ENCODE peak calls at places on chromosomes 12 and 14, in six cellular contexts. Z, L, W, M, I and N are unnamed samples.

GRCh38 chr12:107130830-107131760 is 37.7 kb upstream of the CRY1 start:
- DNase-seq in Z (no peak), L (no peak), W (no peak), M (no peak), I (no peak), N (no peak)

GRCh38 chr14:46574236-46574970 is 77.2 kb downstream of the RPL10L start:
- DNase-seq in Z (no peak), L (no peak), W (no peak), M (no peak), I (no peak), N (peak; percentile 74)

GRCh38 chr12:87332987-87333761 is 696.0 kb downstream of the C12orf50 start:
- DNase-seq in Z (peak; percentile 10), L (no peak), W (no peak), M (no peak), I (no peak), N (no peak)

GRCh38 chr14:86961106-86961716 is 1031.8 kb downstream of the GALC start:
- DNase-seq in Z (peak; percentile 3), L (peak; percentile 40), W (no peak), M (no peak), I (no peak), N (peak; percentile 14)

GRCh38 chr12:131940121-131940520 is 9.6 kb upstream of the EP400 start:
- DNase-seq in Z (no peak), L (no peak), W (no peak), M (no peak), I (no peak), N (no peak)

GRCh38 chr12:126936181-126936851 is 1330.7 kb upstream of the TMEM132C start:
- DNase-seq in Z (no peak), L (no peak), W (no peak), M (no peak), I (no peak), N (no peak)

GRCh38 chr14:35124127-35124526 is 1.8 kb downstream of the PRORP start:
- DNase-seq in Z (no peak), L (no peak), W (no peak), M (no peak), I (no peak), N (no peak)

GRCh38 chr14:33589334-33589733 is 361.5 kb downstream of the EGLN3 start:
- DNase-seq in Z (peak; percentile 61), L (no peak), W (no peak), M (no peak), I (peak; percentile 88), N (peak; percentile 58)

GRCh38 chr12:68240975-68241374 is 12.4 kb downstream of the IL22 start:
- DNase-seq in Z (peak; percentile 57), L (no peak), W (no peak), M (no peak), I (no peak), N (peak; percentile 59)

GRCh38 chr12:132423251-132424117 is 66.5 kb upstream of the FBRSL1 start:
- DNase-seq in Z (no peak), L (no peak), W (no peak), M (no peak), I (no peak), N (no peak)

GRCh38 chr12:14827043-14827442 is 13.1 kb upstream of the SMCO3 start:
- DNase-seq in Z (no peak), L (no peak), W (no peak), M (no peak), I (no peak), N (peak; percentile 43)

DNA sequence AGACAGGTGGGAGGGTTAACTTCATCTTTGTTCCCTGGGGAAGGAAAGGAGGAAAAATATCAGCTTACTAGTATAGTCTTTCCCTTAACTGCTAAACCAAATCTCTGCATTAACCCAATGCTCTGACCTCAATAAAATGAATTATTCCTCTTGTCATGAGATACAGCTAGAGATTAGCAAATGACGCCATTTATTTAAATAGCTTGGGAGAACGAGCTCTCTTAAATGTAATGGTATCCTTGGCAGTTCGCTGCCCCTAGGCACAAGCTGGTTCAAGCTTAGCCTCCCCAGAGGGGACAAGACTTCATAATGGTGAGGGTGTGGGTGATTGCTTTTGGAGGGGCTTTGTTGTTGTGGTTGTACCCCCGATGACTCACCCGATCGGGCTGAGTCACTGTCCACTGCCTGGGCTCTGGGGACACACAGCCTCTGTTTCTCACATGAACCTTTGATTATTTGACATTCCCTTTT is 19.6 kb downstream of the FNTB start:
- DNase-seq in Z (no peak), L (no peak), W (no peak), M (no peak), I (no peak), N (peak; percentile 41)
- H4K91ac ChIP-seq in Z (no peak overlapping the region), L (no peak overlapping the region), W (no peak overlapping the region), M (peak overlapping the region; percentile 11), I (no peak overlapping the region), N (no peak overlapping the region)

DNA sequence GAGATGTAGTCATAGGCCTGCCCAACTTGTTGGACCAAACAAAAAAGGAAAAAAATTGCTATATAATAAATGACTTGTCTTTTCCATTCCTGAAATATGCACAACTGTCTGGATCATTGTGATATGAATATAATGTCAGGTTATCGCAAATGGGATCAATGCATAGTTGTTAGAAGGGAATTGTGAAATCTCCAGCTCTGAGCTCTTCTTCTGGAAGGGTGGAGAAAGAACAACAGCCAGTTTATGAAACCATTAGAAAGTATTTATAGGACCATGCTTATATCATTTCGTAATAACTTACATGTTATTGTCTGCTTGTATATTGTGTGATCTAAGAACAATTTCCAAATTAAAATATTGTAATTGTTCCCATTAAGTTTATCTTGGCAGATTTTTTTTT is 35.7 kb upstream of the HIF1A start:
- DNase-seq in Z (peak; percentile 18), L (no peak), W (no peak), M (no peak), I (no peak), N (no peak)
- H3K27ac ChIP-seq in Z (no peak overlapping the region), L (no peak overlapping the region), W (no peak overlapping the region), M (no peak overlapping the region), I (no peak overlapping the region), N (no peak overlapping the region)

DNA sequence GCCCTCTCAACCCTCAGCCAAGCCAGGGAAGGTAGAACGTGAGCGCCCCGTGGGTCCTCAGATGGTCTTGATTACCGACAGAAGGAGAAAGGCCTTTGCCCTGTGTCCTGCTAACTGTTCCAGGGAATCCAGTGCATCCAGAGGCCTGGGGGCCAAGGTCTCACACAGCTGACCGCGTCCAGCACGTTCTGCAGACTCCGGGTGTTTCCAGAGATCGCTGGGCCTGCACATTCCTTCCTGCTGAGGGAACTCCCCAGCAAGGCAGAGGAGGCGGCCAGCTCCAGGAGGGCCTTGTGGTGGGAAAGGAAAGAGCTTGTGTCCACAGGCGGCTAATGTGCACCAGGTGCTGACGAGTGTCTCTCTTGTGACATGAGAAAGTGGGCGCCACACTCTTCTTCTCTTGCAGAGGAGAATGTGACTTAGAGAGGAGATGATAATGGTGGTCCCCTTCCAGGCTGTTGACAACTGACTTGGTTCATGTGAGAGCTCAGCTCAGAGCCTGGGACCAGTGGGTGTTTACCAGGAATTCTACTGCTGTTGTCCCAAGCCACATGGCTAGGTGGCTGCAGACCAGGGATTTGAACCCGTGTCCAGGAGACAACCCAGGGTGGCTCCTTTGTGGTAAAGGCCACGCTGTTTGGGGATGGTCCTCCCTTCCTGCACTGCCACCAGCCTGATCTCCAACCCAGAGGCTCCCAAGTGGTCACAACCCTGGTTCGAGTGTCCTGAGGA is 46.8 kb upstream of the DLK1 start:
- DNase-seq in Z (peak; percentile 73), L (no peak), W (no peak), M (no peak), I (peak; percentile 77), N (peak; percentile 97)
- H4K91ac ChIP-seq in Z (no peak overlapping the region), L (no peak overlapping the region), W (no peak overlapping the region), M (no peak overlapping the region), I (peak overlapping the region; percentile 63), N (peak overlapping the region; percentile 98)

GRCh38 chr14:62015248-62015647 is 253.0 kb downstream of the SNAPC1 start:
- DNase-seq in Z (peak; percentile 45), L (no peak), W (no peak), M (no peak), I (no peak), N (no peak)
- H3K27ac ChIP-seq in Z (peak overlapping the region; percentile 64), L (no peak overlapping the region), W (no peak overlapping the region), M (no peak overlapping the region), I (no peak overlapping the region), N (peak overlapping the region; percentile 75)

GRCh38 chr14:44893535-44893934 is 68.2 kb downstream of the KLHL28 start:
- DNase-seq in Z (no peak), L (no peak), W (no peak), M (no peak), I (no peak), N (no peak)
- H4K91ac ChIP-seq in Z (no peak overlapping the region), L (no peak overlapping the region), W (no peak overlapping the region), M (no peak overlapping the region), I (no peak overlapping the region), N (no peak overlapping the region)

GRCh38 chr12:6463211-6463610 is 7.3 kb downstream of the VAMP1 start:
- DNase-seq in Z (no peak), L (no peak), W (no peak), M (no peak), I (no peak), N (no peak)

GRCh38 chr12:6460751-6461371 is 9.0 kb downstream of the TAPBPL start:
- DNase-seq in Z (no peak), L (no peak), W (no peak), M (no peak), I (no peak), N (no peak)

GRCh38 chr12:6463858-6464257 is 6.6 kb downstream of the VAMP1 start:
- DNase-seq in Z (no peak), L (no peak), W (no peak), M (no peak), I (no peak), N (no peak)

GRCh38 chr12:6461401-6462233 is 8.9 kb downstream of the VAMP1 start:
- DNase-seq in Z (peak; percentile 45), L (no peak), W (no peak), M (no peak), I (no peak), N (no peak)

DNA sequence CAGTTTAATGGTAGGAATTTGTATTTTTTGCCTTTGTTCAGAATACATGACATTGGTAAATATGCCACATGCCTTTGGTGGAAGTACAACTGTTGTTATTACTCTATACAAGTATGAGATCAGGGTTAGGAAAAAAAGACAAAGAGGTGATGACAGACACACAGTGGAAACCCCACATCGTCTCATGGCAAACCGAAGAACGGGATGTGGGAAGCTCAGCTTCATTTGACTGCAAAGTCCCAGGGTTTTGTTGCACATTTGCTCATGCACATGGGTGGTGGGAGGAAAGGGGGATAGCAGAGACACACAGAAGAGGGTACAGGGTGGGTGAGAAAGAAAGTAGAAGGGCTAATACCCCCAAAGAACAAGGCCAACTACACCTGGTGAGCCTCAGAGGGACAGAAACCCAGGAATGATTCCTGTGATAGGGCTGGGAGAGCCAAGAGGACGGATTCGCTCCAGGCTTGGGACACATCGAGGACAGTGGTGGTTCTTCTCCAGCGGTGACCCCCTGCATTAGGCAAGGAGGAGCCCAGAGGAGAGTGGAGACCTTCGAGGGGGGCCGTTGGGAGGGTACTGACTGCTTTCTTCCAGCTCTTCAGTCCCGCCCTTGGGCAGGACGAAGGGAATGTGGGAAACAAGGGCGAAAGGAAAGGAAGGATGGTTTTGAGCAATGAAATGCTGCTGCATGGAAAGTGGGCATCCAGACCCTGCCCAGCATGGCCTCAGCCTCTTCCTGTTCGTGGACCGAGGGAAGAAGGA is 8.1 kb downstream of the VAMP1 start:
- DNase-seq in Z (no peak), L (no peak), W (no peak), M (no peak), I (no peak), N (no peak)
- H3K27ac ChIP-seq in Z (no peak overlapping the region), L (no peak overlapping the region), W (no peak overlapping the region), M (no peak overlapping the region), I (no peak overlapping the region), N (no peak overlapping the region)

GRCh38 chr12:49662998-49663843 is 39.9 kb downstream of the PRPF40B start:
- DNase-seq in Z (peak; percentile 86), L (peak; percentile 78), W (no peak), M (no peak), I (no peak), N (peak; percentile 97)
- H4K91ac ChIP-seq in Z (peak overlapping the region; percentile 90), L (no peak overlapping the region), W (no peak overlapping the region), M (no peak overlapping the region), I (peak overlapping the region; percentile 67), N (peak overlapping the region; percentile 99)